ENCODE peak calls at places on chromosomes 3 and 15, in ten cellular contexts. L is CD8-positive, alpha-beta memory T cell; Q is tibial nerve; T is M059J; F is ACHN; E is stimulated activated CD4-positive, alpha-beta T cell treated with anti-CD3 and anti-CD28 coated beads, Interleukin-1b, Interleukin-23, amount 100 ng/mL, for 24 hours; M is cardiac fibroblast; C is OCI-LY7; K is keratinocyte; N is NCI-H1092. P is an unnamed sample.

GRCh38 chr3:38555149-38555840 is 59.2 kb downstream of the EXOG start:
- DNase-seq in L (no peak), Q (no peak), T (no peak), F (no peak), E (no peak), M (no peak), C (no peak), K (no peak), N (no peak), P (no peak)

GRCh38 chr15:82021021-82021420 is 24.8 kb downstream of the MEX3B start:
- DNase-seq in L (no peak), Q (no peak), T (no peak), F (no peak), E (no peak), M (no peak), C (no peak), K (no peak), N (no peak), P (no peak)

GRCh38 chr15:67092726-67093125 is 27.3 kb downstream of the SMAD3 start:
- DNase-seq in L (no peak), Q (no peak), T (no peak), F (no peak), E (no peak), M (no peak), C (no peak), K (no peak), N (no peak), P (no peak)

GRCh38 chr15:90095521-90095959 is 6.7 kb downstream of the IDH2 start:
- DNase-seq in L (peak), Q (no peak), T (no peak), F (no peak), E (no peak), M (no peak), C (peak), K (no peak), N (no peak), P (no peak)

GRCh38 chr3:159672728-159673471 is 315.7 kb upstream of the IL12A start:
- DNase-seq in L (no peak), Q (no peak), T (no peak), F (peak), E (no peak), M (no peak), C (no peak), K (no peak), N (no peak), P (no peak)

GRCh38 chr3:27681249-27681748 is 40.8 kb downstream of the EOMES start:
- DNase-seq in L (peak), Q (peak), T (peak), F (peak), E (no peak), M (peak), C (peak), K (no peak), N (no peak), P (peak)

GRCh38 chr3:46503194-46503924 is 5.6 kb downstream of the RTP3 start:
- DNase-seq in L (no peak), Q (no peak), T (no peak), F (no peak), E (no peak), M (no peak), C (peak), K (no peak), N (no peak), P (no peak)

GRCh38 chr3:108153451-108153981 is 62.7 kb upstream of the CD47 start:
- DNase-seq in L (peak), Q (no peak), T (peak), F (peak), E (peak), M (peak), C (peak), K (no peak), N (peak), P (no peak)

GRCh38 chr3:105997800-105998526 is 129.2 kb upstream of the CBLB start:
- DNase-seq in L (no peak), Q (no peak), T (peak), F (no peak), E (no peak), M (peak), C (no peak), K (peak), N (no peak), P (no peak)

GRCh38 chr3:81302045-81302444 is 459.4 kb downstream of the GBE1 start:
- DNase-seq in L (no peak), Q (peak), T (peak), F (peak), E (no peak), M (peak), C (peak), K (no peak), N (peak), P (peak)

GRCh38 chr15:78049691-78050440 is 27.6 kb downstream of the TBC1D2B start:
- DNase-seq in L (no peak), Q (no peak), T (peak), F (no peak), E (peak), M (peak), C (peak), K (no peak), N (no peak), P (no peak)

GRCh38 chr3:48404440-48405342 is 25.2 kb downstream of the PLXNB1 start:
- DNase-seq in L (no peak), Q (no peak), T (no peak), F (no peak), E (no peak), M (no peak), C (no peak), K (no peak), N (no peak), P (no peak)

GRCh38 chr3:156176048-156176447 is 55.7 kb downstream of the KCNAB1 start:
- DNase-seq in L (no peak), Q (no peak), T (no peak), F (no peak), E (no peak), M (no peak), C (no peak), K (no peak), N (no peak), P (no peak)

GRCh38 chr15:31389576-31389975 is 62.9 kb downstream of the KLF13 start:
- DNase-seq in L (no peak), Q (peak), T (no peak), F (no peak), E (no peak), M (no peak), C (no peak), K (no peak), N (no peak), P (no peak)

GRCh38 chr3:191762323-191762960 is 301.5 kb downstream of the PYDC2 start:
- DNase-seq in L (no peak), Q (no peak), T (peak), F (peak), E (no peak), M (peak), C (no peak), K (no peak), N (no peak), P (peak)

GRCh38 chr3:42412526-42413155 is 2.2 kb upstream of the LYZL4 start:
- DNase-seq in L (no peak), Q (no peak), T (no peak), F (no peak), E (no peak), M (no peak), C (no peak), K (no peak), N (no peak), P (no peak)

GRCh38 chr3:123405021-123405420 is 43.9 kb downstream of the ADCY5 start:
- DNase-seq in L (no peak), Q (no peak), T (no peak), F (no peak), E (no peak), M (no peak), C (no peak), K (no peak), N (no peak), P (no peak)

GRCh38 chr3:121649645-121650044 is 11.1 kb downstream of the HCLS1 start:
- DNase-seq in L (no peak), Q (no peak), T (peak), F (no peak), E (no peak), M (peak), C (no peak), K (no peak), N (no peak), P (no peak)

GRCh38 chr3:129609591-129610169 is 3.2 kb upstream of the PLXND1 start:
- DNase-seq in L (no peak), Q (no peak), T (peak), F (no peak), E (no peak), M (peak), C (no peak), K (no peak), N (no peak), P (no peak)

GRCh38 chr3:185103359-185104127 is 49.3 kb downstream of the C3orf70 start:
- DNase-seq in L (no peak), Q (no peak), T (no peak), F (no peak), E (no peak), M (no peak), C (no peak), K (no peak), N (no peak), P (no peak)

GRCh38 chr3:10992017-10992945 is at the start of gene SLC6A1:
- DNase-seq in L (no peak), Q (peak), T (peak), F (peak), E (no peak), M (no peak), C (no peak), K (no peak), N (no peak), P (no peak)

GRCh38 chr3:50525191-50525590 is 21.8 kb upstream of the CACNA2D2 start:
- DNase-seq in L (no peak), Q (no peak), T (no peak), F (no peak), E (no peak), M (no peak), C (no peak), K (no peak), N (no peak), P (no peak)

GRCh38 chr15:20358066-20358780 is 183.4 kb downstream of the GOLGA6L6 start:
- DNase-seq in L (no peak), Q (no peak), T (no peak), F (no peak), E (no peak), M (no peak), C (no peak), K (no peak), N (no peak), P (no peak)

GRCh38 chr3:99884484-99884883 is 66.8 kb downstream of the CMSS1 start:
- DNase-seq in L (no peak), Q (no peak), T (no peak), F (no peak), E (no peak), M (no peak), C (no peak), K (no peak), N (no peak), P (no peak)

GRCh38 chr3:38575279-38575843 is 74.1 kb downstream of the SCN5A start:
- DNase-seq in L (no peak), Q (no peak), T (no peak), F (no peak), E (no peak), M (no peak), C (no peak), K (no peak), N (no peak), P (no peak)

GRCh38 chr3:141430326-141430725 is 56.5 kb upstream of the RASA2 start:
- DNase-seq in L (no peak), Q (no peak), T (no peak), F (no peak), E (no peak), M (no peak), C (no peak), K (no peak), N (no peak), P (no peak)

GRCh38 chr3:36988336-36988735 is 4.6 kb downstream of the EPM2AIP1 start:
- DNase-seq in L (no peak), Q (no peak), T (no peak), F (no peak), E (no peak), M (no peak), C (peak), K (no peak), N (no peak), P (no peak)

GRCh38 chr15:48644498-48644826 is 1.0 kb downstream of the FBN1 start:
- DNase-seq in L (no peak), Q (no peak), T (peak), F (no peak), E (no peak), M (peak), C (no peak), K (no peak), N (no peak), P (no peak)

GRCh38 chr3:139969386-139969785 is 34.4 kb downstream of the CLSTN2 start:
- DNase-seq in L (no peak), Q (no peak), T (no peak), F (no peak), E (no peak), M (no peak), C (no peak), K (no peak), N (no peak), P (no peak)

GRCh38 chr3:69791919-69792399 is 52.7 kb downstream of the MITF start:
- DNase-seq in L (no peak), Q (no peak), T (peak), F (peak), E (no peak), M (peak), C (no peak), K (no peak), N (no peak), P (no peak)

GRCh38 chr15:25849431-25849921 is 13.7 kb downstream of the ATP10A start:
- DNase-seq in L (no peak), Q (no peak), T (peak), F (peak), E (no peak), M (peak), C (no peak), K (no peak), N (no peak), P (no peak)

GRCh38 chr15:52804526-52805081 is 14.5 kb upstream of the ONECUT1 start:
- DNase-seq in L (no peak), Q (no peak), T (peak), F (no peak), E (no peak), M (no peak), C (no peak), K (no peak), N (no peak), P (no peak)

GRCh38 chr3:55166577-55167555 is 239.0 kb upstream of the LRTM1 start:
- DNase-seq in L (no peak), Q (no peak), T (peak), F (no peak), E (no peak), M (no peak), C (peak), K (no peak), N (no peak), P (no peak)

GRCh38 chr3:150308481-150308918 is 99.6 kb upstream of the TSC22D2 start:
- DNase-seq in L (no peak), Q (no peak), T (peak), F (no peak), E (no peak), M (peak), C (no peak), K (no peak), N (no peak), P (no peak)

GRCh38 chr15:31434418-31435255 is 108.0 kb downstream of the KLF13 start:
- DNase-seq in L (peak), Q (peak), T (peak), F (no peak), E (peak), M (peak), C (peak), K (peak), N (no peak), P (no peak)

GRCh38 chr3:50008931-50009330 is 69.0 kb downstream of the RBM6 start:
- DNase-seq in L (no peak), Q (no peak), T (peak), F (peak), E (no peak), M (peak), C (no peak), K (peak), N (no peak), P (no peak)